ENCODE peak calls at places on chromosomes 12 and 14, in seven cellular contexts. C is HCT116, B is HepG2, H is GM12878, Y is K562, Q is SK-N-SH, O is H1. T is an unnamed sample.

GRCh38 chr14:36874396-36875138 is 212.9 kb downstream of the PAX9 start:
- DNase-seq in Q (no peak), Y (no peak), C (no peak), O (no peak), H (no peak), B (no peak), T (no peak)

GRCh38 chr14:61489932-61490331 is 168.6 kb downstream of the PRKCH start:
- DNase-seq in Y (no peak), O (no peak), C (no peak), H (no peak), B (no peak), Q (no peak), T (no peak)

GRCh38 chr14:55968741-55969140 is 149.5 kb upstream of the PELI2 start:
- DNase-seq in Q (no peak), O (no peak), Y (no peak), B (no peak), C (no peak), H (no peak), T (no peak)

GRCh38 chr12:131038961-131039360 is 85.3 kb downstream of the ADGRD1 start:
- DNase-seq in H (no peak), B (no peak), C (no peak), Y (no peak), Q (no peak), O (no peak), T (no peak)

GRCh38 chr12:123973552-123974341 is 732 bp downstream of the ZNF664 start:
- DNase-seq in Q (peak), C (no peak), Y (no peak), B (peak), H (no peak), O (peak), T (no peak)

GRCh38 chr12:93894391-93895095 is 217.4 kb downstream of the CRADD start:
- DNase-seq in B (no peak), O (peak), C (no peak), Y (no peak), H (no peak), Q (peak), T (no peak)

GRCh38 chr12:81726634-81727033 is 32.5 kb downstream of the PPFIA2 start:
- DNase-seq in B (no peak), H (no peak), Q (no peak), C (no peak), O (no peak), Y (no peak), T (no peak)

GRCh38 chr12:112932485-112933151 is 5.7 kb upstream of the OAS3 start:
- DNase-seq in C (no peak), B (no peak), O (no peak), Q (no peak), H (no peak), Y (no peak), T (no peak)

GRCh38 chr12:52126605-52127578 is 47.4 kb downstream of the SMIM41 start:
- DNase-seq in Y (peak), C (no peak), B (no peak), Q (peak), H (no peak), O (no peak), T (no peak)

GRCh38 chr12:89799316-89799715 is 90.7 kb upstream of the ATP2B1 start:
- DNase-seq in O (no peak), Q (no peak), B (no peak), C (no peak), Y (peak), H (no peak), T (no peak)

GRCh38 chr12:52009081-52009751 is 2.5 kb downstream of the TAMALIN start:
- DNase-seq in C (no peak), Q (no peak), Y (no peak), H (no peak), B (no peak), O (no peak), T (no peak)

GRCh38 chr12:43308776-43309175 is 243.2 kb downstream of the ADAMTS20 start:
- DNase-seq in Y (no peak), C (no peak), O (no peak), Q (no peak), B (no peak), H (no peak), T (no peak)

GRCh38 chr14:35877276-35877675 is 51.1 kb downstream of the BRMS1L start:
- DNase-seq in C (no peak), Y (no peak), O (no peak), Q (no peak), B (peak), H (no peak), T (no peak)

GRCh38 chr12:101166866-101167265 is 43.2 kb downstream of the SLC5A8 start:
- DNase-seq in Y (no peak), H (no peak), C (no peak), O (no peak), B (no peak), Q (no peak), T (no peak)

GRCh38 chr12:65335021-65335714 is 56.7 kb downstream of the MSRB3 start:
- DNase-seq in C (peak), O (no peak), B (peak), Q (peak), Y (no peak), H (no peak), T (no peak)

GRCh38 chr14:65413739-65414045 is 1.2 kb downstream of the FUT8 start:
- DNase-seq in Q (no peak), O (no peak), Y (no peak), C (no peak), H (no peak), B (no peak), T (no peak)

GRCh38 chr14:99505089-99505488 is 23.9 kb downstream of the CCNK start:
- DNase-seq in B (no peak), C (no peak), Y (no peak), O (no peak), Q (no peak), H (no peak), T (no peak)

GRCh38 chr12:52220456-52220855 is 12.6 kb upstream of the KRT7 start:
- DNase-seq in O (no peak), C (no peak), Y (no peak), B (no peak), H (no peak), Q (no peak), T (no peak)

GRCh38 chr14:78612666-78613065 is 442.5 kb downstream of the NRXN3 start:
- DNase-seq in Y (no peak), C (no peak), O (no peak), H (no peak), B (no peak), Q (no peak), T (no peak)

GRCh38 chr14:80996049-80996901 is 40.9 kb downstream of the TSHR start:
- DNase-seq in Y (peak), B (peak), Q (peak), C (peak), H (no peak), O (no peak), T (peak)

GRCh38 chr12:13950502-13950901 is 30.9 kb downstream of the GRIN2B start:
- DNase-seq in Q (no peak), C (peak), O (no peak), H (no peak), Y (no peak), B (peak), T (no peak)

GRCh38 chr12:70154960-70155589 is 88.2 kb upstream of the CNOT2 start:
- DNase-seq in H (no peak), C (peak), B (no peak), Q (no peak), O (no peak), Y (no peak), T (no peak)

GRCh38 chr12:54593135-54593534 is 4.7 kb upstream of the PPP1R1A start:
- DNase-seq in Q (no peak), H (no peak), O (no peak), C (no peak), Y (no peak), B (no peak), T (no peak)

GRCh38 chr12:76996983-76997382 is 68.4 kb downstream of the E2F7 start:
- DNase-seq in C (no peak), Q (no peak), B (no peak), O (no peak), H (no peak), Y (no peak), T (no peak)

GRCh38 chr12:77324763-77325468 is 259.5 kb upstream of the E2F7 start:
- DNase-seq in B (peak), H (no peak), Y (peak), O (peak), Q (peak), C (peak), T (no peak)

GRCh38 chr12:109739747-109740693 is 26.4 kb downstream of the FAM222A start:
- DNase-seq in Q (peak), C (no peak), Y (peak), O (peak), H (no peak), B (no peak), T (no peak)

GRCh38 chr12:63843613-63844390 is 698 bp upstream of the SRGAP1 start:
- DNase-seq in C (peak), Y (peak), B (peak), Q (peak), H (peak), O (peak), T (peak)

GRCh38 chr14:95318399-95318834 is 1.3 kb downstream of the CLMN start:
- DNase-seq in B (no peak), Q (no peak), O (no peak), H (no peak), Y (no peak), C (no peak), T (no peak)

GRCh38 chr12:132006056-132006680 is 56.4 kb downstream of the EP400 start:
- DNase-seq in B (no peak), Y (no peak), H (no peak), C (no peak), Q (no peak), O (no peak), T (no peak)

GRCh38 chr12:53941750-53942149 is 3.1 kb downstream of the HOXC13 start:
- DNase-seq in Q (no peak), H (no peak), C (no peak), B (no peak), O (peak), Y (no peak), T (no peak)

GRCh38 chr12:95614384-95614982 is 63.2 kb upstream of the USP44 start:
- DNase-seq in H (no peak), O (no peak), B (no peak), C (no peak), Q (no peak), Y (no peak), T (no peak)

GRCh38 chr14:72608391-72609204 is 285.3 kb downstream of the DPF3 start:
- DNase-seq in B (no peak), Q (no peak), Y (peak), H (no peak), C (peak), O (peak), T (peak)

GRCh38 chr14:85223667-85224066 is 306.3 kb upstream of the FLRT2 start:
- DNase-seq in O (no peak), H (no peak), Q (no peak), Y (no peak), B (no peak), C (no peak), T (no peak)

GRCh38 chr12:57844725-57845477 is 1.6 kb downstream of the CTDSP2 start:
- DNase-seq in H (no peak), C (peak), Y (peak), O (no peak), B (peak), Q (peak), T (no peak)
- TF ChIP-seq SIN3A in H (no peak), C (no peak), Y (peak), O (peak), B (no peak), Q (no peak), T (no peak)

GRCh38 chr12:20109667-20110066 is 258.7 kb upstream of the PDE3A start:
- DNase-seq in H (no peak), O (no peak), Y (no peak), Q (no peak), B (no peak), C (no peak), T (no peak)

GRCh38 chr12:20101046-20101445 is 267.3 kb upstream of the PDE3A start:
- DNase-seq in Y (no peak), B (no peak), C (no peak), O (no peak), H (no peak), Q (no peak), T (no peak)

DNA sequence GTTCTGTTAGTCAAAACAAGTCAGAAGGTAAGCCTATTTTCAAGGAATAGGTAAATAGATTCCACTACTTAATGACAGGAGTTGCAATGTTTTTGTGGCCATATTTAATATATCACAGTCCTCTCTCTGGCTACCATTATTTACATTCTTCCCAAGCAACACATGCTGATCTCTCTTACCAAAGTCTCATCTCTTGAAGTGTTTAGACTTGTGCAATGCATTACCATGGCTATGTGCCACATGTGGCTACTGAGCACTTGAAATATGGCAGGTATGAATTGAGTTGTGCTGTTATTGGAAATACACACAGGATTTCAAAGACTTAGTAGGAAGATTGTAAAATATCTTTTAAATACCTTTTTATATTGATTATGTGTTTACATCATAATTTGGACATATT is 262.4 kb upstream of the PDE3A start:
- DNase-seq in C (no peak), O (no peak), Y (no peak), Q (no peak), H (no peak), B (no peak), T (no peak)
- TF ChIP-seq SIN3A in C (no peak), O (no peak), Y (no peak), Q (no peak), H (no peak), B (no peak), T (no peak)

GRCh38 chr14:101226603-101227425 is 323.3 kb upstream of the RTL1 start:
- DNase-seq in O (peak), Y (no peak), C (no peak), H (no peak), Q (no peak), B (peak), T (no peak)
- TF ChIP-seq SIN3A in O (no peak), Y (no peak), C (no peak), H (no peak), Q (no peak), B (no peak), T (no peak)

DNA sequence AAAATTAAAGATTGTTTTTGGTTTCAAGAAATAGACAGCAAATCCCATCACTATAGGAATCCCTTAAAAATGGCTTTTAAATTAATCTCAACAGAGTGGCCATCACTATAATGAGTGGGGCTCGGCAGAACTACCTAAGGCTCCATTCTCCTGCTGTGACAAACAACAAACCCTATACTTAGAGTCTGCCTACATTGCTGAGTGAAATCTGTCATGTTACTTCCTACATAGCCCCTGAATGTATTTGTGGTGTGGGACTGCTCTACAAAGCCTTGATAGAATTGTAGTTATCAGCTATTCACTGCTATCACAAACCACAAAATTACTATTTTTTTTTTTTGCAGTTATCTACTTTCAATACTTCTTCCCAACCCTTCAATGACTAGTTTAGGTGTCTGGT is 538.7 kb upstream of the ATXN7L3B start:
- DNase-seq in C (no peak), B (no peak), O (no peak), Y (no peak), H (no peak), Q (no peak), T (no peak)
- TF ChIP-seq SIN3A in C (no peak), B (no peak), O (no peak), Y (no peak), H (no peak), Q (no peak), T (no peak)

GRCh38 chr12:67419810-67420209 is 150.7 kb downstream of the CAND1 start:
- DNase-seq in B (no peak), Y (peak), C (no peak), H (no peak), Q (no peak), O (no peak), T (no peak)
- TF ChIP-seq SIN3A in B (no peak), Y (no peak), C (no peak), H (no peak), Q (no peak), O (no peak), T (no peak)

GRCh38 chr14:75539562-75540478 is 17.6 kb downstream of the BATF start:
- DNase-seq in Y (peak), Q (no peak), O (no peak), H (no peak), C (no peak), B (no peak), T (no peak)
- TF ChIP-seq SIN3A in Y (no peak), Q (no peak), O (no peak), H (no peak), C (no peak), B (no peak), T (no peak)

GRCh38 chr14:104520620-104521410 is 58.7 kb upstream of the C14orf180 start:
- DNase-seq in Y (no peak), O (no peak), C (no peak), Q (no peak), H (no peak), B (no peak), T (no peak)

GRCh38 chr14:104524726-104525125 is 54.8 kb upstream of the C14orf180 start:
- DNase-seq in Q (no peak), B (no peak), Y (no peak), H (no peak), O (no peak), C (no peak), T (no peak)

GRCh38 chr14:104523546-104523935 is 56.0 kb upstream of the C14orf180 start:
- DNase-seq in C (no peak), Y (no peak), Q (no peak), H (no peak), O (no peak), B (no peak), T (no peak)

GRCh38 chr14:104521816-104522745 is 57.5 kb upstream of the C14orf180 start:
- DNase-seq in O (no peak), B (no peak), C (no peak), Q (no peak), H (no peak), Y (no peak), T (no peak)

DNA sequence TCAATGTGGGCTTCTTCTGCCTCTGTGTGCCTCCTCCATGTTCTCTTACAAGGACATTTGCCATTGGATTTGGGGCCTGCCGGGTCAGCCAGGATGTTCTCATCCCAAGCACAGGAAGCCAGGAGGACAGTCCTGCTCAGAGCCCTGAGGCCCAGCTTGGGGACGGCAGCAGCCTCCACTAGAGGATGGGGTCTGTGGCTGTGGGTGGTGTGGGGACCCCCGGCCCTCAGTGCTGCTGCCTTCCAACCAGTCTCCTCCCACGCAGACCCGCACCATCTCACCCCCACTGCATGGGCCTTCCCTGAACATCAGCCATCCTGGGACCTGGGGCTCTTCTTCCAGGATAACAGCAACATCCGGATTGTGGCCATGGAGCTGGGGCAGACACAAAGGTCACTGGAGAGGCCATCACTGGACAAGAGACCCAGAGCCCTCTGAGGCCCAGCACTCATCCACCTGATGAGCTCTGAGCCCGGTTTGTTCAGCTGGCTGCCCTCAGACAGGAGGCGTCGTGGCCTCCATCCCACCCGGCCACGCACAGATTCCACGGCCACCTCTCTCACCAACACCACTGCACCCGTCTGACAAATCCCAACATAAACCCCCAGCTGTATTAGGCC is 56.5 kb upstream of the C14orf180 start:
- DNase-seq in B (no peak), Y (no peak), C (no peak), Q (no peak), H (no peak), O (no peak), T (no peak)
- TF ChIP-seq SIN3A in B (no peak), Y (no peak), C (no peak), Q (no peak), H (no peak), O (no peak), T (no peak)

GRCh38 chr12:12582895-12583303 is 20.2 kb upstream of the DUSP16 start:
- DNase-seq in B (peak), H (peak), Q (no peak), O (no peak), C (no peak), Y (no peak), T (no peak)
- TF ChIP-seq SIN3A in B (no peak), H (no peak), Q (no peak), O (no peak), C (no peak), Y (no peak), T (no peak)

GRCh38 chr14:100765296-100765695 is 38.6 kb downstream of the DLK1 start:
- DNase-seq in H (no peak), Y (no peak), O (no peak), B (no peak), Q (no peak), C (no peak), T (no peak)

GRCh38 chr14:100762089-100762515 is 35.4 kb downstream of the DLK1 start:
- DNase-seq in Q (no peak), O (no peak), C (no peak), H (no peak), B (peak), Y (no peak), T (no peak)

GRCh38 chr14:100761481-100761880 is 34.8 kb downstream of the DLK1 start:
- DNase-seq in C (peak), B (no peak), H (no peak), O (no peak), Q (no peak), Y (no peak), T (peak)

GRCh38 chr14:100764716-100765115 is 38.0 kb downstream of the DLK1 start:
- DNase-seq in C (no peak), H (no peak), B (no peak), Q (no peak), O (no peak), Y (no peak), T (no peak)

DNA sequence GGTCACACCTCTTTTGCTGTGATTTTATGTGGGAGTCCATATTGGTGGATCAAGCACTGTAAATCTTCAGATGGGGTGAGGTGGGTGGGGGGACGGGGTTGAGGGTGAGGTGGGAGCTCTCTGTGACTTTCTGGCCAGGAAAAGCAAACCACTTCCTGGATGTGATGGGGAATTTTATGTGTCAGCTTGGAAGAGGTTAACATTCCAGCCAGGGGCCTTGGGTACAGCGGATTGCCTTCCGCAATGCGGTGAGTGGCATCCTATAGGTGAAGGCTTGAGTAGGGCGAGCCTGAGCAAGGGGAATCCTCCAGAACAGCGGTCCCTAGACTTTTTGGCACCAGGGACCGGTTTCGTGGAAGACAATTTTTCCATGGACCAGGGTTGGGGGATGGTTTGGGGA is 36.2 kb downstream of the DLK1 start:
- DNase-seq in Q (no peak), B (no peak), C (no peak), H (no peak), Y (no peak), O (no peak), T (no peak)
- TF ChIP-seq SIN3A in Q (no peak), B (no peak), C (no peak), H (no peak), Y (no peak), O (no peak), T (no peak)

GRCh38 chr12:48980389-48980952 is 2.3 kb downstream of the WNT1 start:
- DNase-seq in C (no peak), O (peak), Y (no peak), B (no peak), Q (peak), H (no peak), T (no peak)
- TF ChIP-seq SIN3A in C (no peak), O (no peak), Y (no peak), B (no peak), Q (no peak), H (no peak), T (no peak)

T was measured in Panc1.